ENCODE peak calls at places on chromosomes 6 and 20, in five cellular contexts. C is right atrium auricular region, N is mammary epithelial cell, E is tibial nerve, D is neuronal stem cell. A is an unnamed sample.
A peak's percentile ranks its signal among the peaks of the same experiment; 100 is the strongest.

GRCh38 chr6:209432-210103 is 82.7 kb upstream of the DUSP22 start:
- DNase-seq in C (no peak), N (no peak), E (no peak), D (no peak), A (no peak)

GRCh38 chr6:145273136-145273535 is 462.2 kb downstream of the EPM2A start:
- DNase-seq in C (no peak), N (no peak), E (no peak), D (no peak), A (no peak)

GRCh38 chr6:52574709-52575489 is 2.0 kb downstream of the TRAM2 start:
- DNase-seq in C (peak; percentile 83), N (no peak), E (peak; percentile 45), D (no peak), A (no peak)

GRCh38 chr6:126312013-126312665 is 27.8 kb upstream of the CENPW start:
- DNase-seq in C (no peak), N (peak; percentile 43), E (no peak), D (no peak), A (no peak)

GRCh38 chr6:43954311-43955131 is 172.7 kb downstream of the MRPL14 start:
- DNase-seq in C (peak; percentile 67), N (no peak), E (no peak), D (no peak), A (no peak)

GRCh38 chr6:149867876-149868640 is 3.9 kb upstream of the LRP11 start:
- DNase-seq in C (no peak), N (peak; percentile 77), E (no peak), D (no peak), A (no peak)

GRCh38 chr6:11317885-11318771 is 85.7 kb upstream of the NEDD9 start:
- DNase-seq in C (peak; percentile 82), N (peak; percentile 99), E (peak; percentile 36), D (no peak), A (peak; percentile 94)

GRCh38 chr6:54990001-54990400 is 143.4 kb downstream of the FAM83B start:
- DNase-seq in C (no peak), N (no peak), E (no peak), D (no peak), A (no peak)

DNA sequence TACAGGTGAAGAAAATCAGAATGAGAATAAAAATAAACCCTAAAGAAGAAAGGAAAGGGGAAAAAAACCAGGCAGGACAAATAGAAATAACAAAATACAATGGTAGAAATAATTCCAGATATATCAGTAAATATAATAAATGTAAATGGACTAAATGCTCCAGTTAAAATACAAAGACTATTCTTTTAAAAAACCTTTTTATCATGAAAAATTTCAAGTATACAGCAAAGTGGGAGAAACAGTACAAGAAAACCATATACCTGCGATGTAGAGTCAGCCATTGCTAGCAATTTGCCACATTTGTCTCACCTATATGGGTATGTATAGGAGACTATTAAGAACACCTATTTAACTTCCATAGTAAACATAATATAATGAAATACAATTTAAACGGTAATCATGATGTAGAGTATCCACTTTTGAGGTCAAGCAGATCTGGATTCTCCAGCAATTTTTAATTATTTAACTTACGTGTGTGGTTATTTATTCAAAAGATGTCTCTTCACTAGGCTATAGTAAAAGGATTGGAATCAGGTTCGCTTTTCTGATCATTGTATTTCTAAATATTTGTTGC is 914 bp upstream of the VAPB start:
- DNase-seq in C (no peak), N (no peak), E (no peak), D (no peak), A (no peak)
- H3K4me3 ChIP-seq in C (peak overlapping the region; percentile 95), N (peak overlapping the region; percentile 59), E (peak overlapping the region; percentile 97), D (peak overlapping the region; percentile 98), A (peak overlapping the region; percentile 56)

DNA sequence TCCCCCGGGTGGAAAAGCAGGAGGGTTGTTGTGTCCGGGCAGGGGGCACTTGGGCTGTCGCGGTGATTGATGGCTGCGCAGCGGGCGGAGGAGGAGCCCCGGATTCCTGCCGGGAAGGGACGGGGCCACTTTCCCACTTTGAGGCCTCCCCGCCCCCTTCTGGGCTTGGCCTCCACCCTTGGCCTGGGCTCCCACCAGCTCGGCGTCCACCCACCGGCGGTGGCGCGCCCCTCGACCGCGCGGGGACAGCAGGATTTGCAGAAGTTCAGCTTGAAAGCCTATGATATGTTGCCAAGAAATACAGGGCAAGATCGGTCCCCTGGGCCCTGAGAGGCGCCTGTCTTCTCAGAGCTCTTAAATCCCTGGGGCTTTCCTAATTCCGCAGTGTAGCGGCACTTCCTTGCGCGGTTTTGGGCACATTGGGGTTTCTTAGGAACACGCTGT is 852 bp downstream of the RIN2 start:
- DNase-seq in C (peak; percentile 82), N (peak; percentile 21), E (peak; percentile 44), D (peak; percentile 52), A (peak; percentile 85)
- H3K4me3 ChIP-seq in C (peak overlapping the region; percentile 86), N (peak overlapping the region; percentile 64), E (peak overlapping the region; percentile 96), D (peak overlapping the region; percentile 87), A (peak overlapping the region; percentile 75)

GRCh38 chr20:52476074-52476751 is 284.6 kb upstream of the ZFP64 start:
- DNase-seq in C (no peak), N (no peak), E (no peak), D (no peak), A (no peak)

GRCh38 chr20:52484438-52484837 is 292.9 kb upstream of the ZFP64 start:
- DNase-seq in C (no peak), N (peak; percentile 0), E (no peak), D (no peak), A (no peak)

GRCh38 chr20:52483382-52483781 is 291.8 kb upstream of the ZFP64 start:
- DNase-seq in C (no peak), N (no peak), E (no peak), D (no peak), A (no peak)

GRCh38 chr20:52482049-52482448 is 290.5 kb upstream of the ZFP64 start:
- DNase-seq in C (no peak), N (no peak), E (no peak), D (no peak), A (no peak)

GRCh38 chr20:52481443-52481842 is 289.9 kb upstream of the ZFP64 start:
- DNase-seq in C (no peak), N (no peak), E (no peak), D (no peak), A (peak; percentile 55)
- H3K4me3 ChIP-seq in C (no peak overlapping the region), N (no peak overlapping the region), E (no peak overlapping the region), D (no peak overlapping the region), A (no peak overlapping the region)

GRCh38 chr20:49318091-49318429 is 40.2 kb upstream of the ZNFX1 start:
- DNase-seq in C (no peak), N (no peak), E (no peak), D (no peak), A (no peak)
- H3K4me3 ChIP-seq in C (peak overlapping the region; percentile 43), N (no peak overlapping the region), E (peak overlapping the region; percentile 16), D (no peak overlapping the region), A (peak overlapping the region; percentile 40)

GRCh38 chr6:136425793-136426192 is 124.4 kb downstream of the MAP7 start:
- DNase-seq in C (no peak), N (no peak), E (no peak), D (no peak), A (no peak)
- H3K4me3 ChIP-seq in C (no peak overlapping the region), N (no peak overlapping the region), E (no peak overlapping the region), D (no peak overlapping the region), A (no peak overlapping the region)

GRCh38 chr20:50728486-50728980 is 2.8 kb upstream of the PARD6B start:
- DNase-seq in C (peak; percentile 13), N (no peak), E (no peak), D (no peak), A (no peak)

GRCh38 chr20:50725722-50726000 is 5.7 kb upstream of the PARD6B start:
- DNase-seq in C (no peak), N (no peak), E (no peak), D (no peak), A (no peak)

GRCh38 chr20:50727792-50728485 is 3.4 kb upstream of the PARD6B start:
- DNase-seq in C (peak; percentile 44), N (no peak), E (no peak), D (no peak), A (no peak)

GRCh38 chr20:50728981-50729874 is 2.2 kb upstream of the PARD6B start:
- DNase-seq in C (peak; percentile 38), N (peak; percentile 90), E (no peak), D (no peak), A (no peak)

DNA sequence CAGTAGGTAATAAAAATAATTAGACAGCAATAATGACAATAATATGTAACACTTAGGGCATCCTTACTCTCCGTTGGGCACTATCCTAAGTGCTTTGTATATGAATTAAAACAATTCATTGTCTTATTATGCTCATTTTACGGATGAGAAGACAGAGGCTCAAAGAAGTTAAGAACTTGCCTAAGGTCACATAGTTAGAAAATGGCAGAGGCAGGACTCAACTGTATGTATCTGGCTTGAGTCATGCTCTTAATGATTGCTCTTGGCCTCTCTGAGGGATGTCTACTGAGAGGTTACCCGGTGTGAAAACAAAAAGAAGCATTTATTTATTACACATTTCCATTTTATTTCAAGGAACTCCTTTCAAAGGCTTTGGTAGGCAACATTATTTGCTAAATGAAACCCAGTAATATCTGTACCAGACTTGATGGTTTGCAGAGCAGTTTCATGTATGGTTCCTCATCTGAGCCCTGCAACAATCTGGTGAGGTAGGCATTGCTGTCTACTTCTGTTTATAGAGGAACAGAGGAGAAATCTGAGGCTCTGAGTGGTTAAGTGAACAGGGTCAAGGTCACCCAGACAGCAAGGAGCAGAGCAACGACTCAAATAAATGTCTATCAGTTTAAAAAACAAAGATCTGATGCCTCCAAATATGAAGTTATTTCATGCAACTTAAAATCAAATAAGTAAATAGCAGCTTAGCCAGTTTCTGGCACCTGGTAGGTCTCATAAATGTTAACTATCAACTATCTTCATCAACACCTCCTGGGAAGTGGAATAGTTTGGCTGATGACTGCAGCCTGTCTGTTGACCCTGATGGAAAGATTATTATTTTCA is 4.2 kb upstream of the PARD6B start:
- DNase-seq in C (no peak), N (no peak), E (no peak), D (no peak), A (no peak)
- H3K4me3 ChIP-seq in C (no peak overlapping the region), N (no peak overlapping the region), E (no peak overlapping the region), D (no peak overlapping the region), A (no peak overlapping the region)

DNA sequence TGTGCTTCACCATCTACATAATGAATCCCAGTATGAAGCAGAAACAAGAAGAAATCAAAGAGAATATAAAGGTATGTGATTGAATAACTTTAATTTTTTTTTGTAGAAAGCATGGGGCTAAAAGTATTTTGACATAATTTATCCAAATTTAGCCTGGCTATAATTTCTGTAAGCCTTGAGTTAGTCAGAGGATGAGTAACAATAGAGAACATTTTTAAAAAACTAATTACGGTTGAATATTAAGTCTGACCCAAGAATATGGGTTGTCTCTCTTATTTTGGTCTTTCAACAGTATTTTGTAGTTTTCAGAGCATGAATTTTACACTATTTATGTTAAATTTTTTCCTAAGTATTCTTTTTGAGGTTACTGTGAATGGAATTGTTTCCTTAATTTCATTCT is 2.5 kb downstream of the GMNN start:
- DNase-seq in C (no peak), N (no peak), E (no peak), D (no peak), A (no peak)
- H3K4me3 ChIP-seq in C (no peak overlapping the region), N (peak overlapping the region; percentile 74), E (no peak overlapping the region), D (peak overlapping the region; percentile 71), A (no peak overlapping the region)